ENCODE peak calls at places on chromosomes 11 and 22, in eight cellular contexts. J is HCT116, Y is GM23338, L is fibroblast of lung, T is PC-9, B is hepatocyte, P is keratinocyte, R is endothelial cell of umbilical vein. W is an unnamed sample.

GRCh38 chr11:111001986-111002616 is 243.4 kb upstream of the POU2AF2 start:
- DNase-seq in J (no peak), P (peak; percentile 21), Y (no peak), T (no peak), R (peak; percentile 7), L (peak; percentile 88), B (no peak), W (no peak)

GRCh38 chr22:26169312-26170111 is at the start of gene SEZ6L:
- DNase-seq in J (no peak), L (peak; percentile 7), T (no peak), Y (peak; percentile 79), P (no peak), R (no peak), B (peak; percentile 22), W (peak; percentile 80)

GRCh38 chr11:12765428-12765827 is 91.2 kb downstream of the TEAD1 start:
- DNase-seq in Y (no peak), T (no peak), J (no peak), B (peak; percentile 24), R (no peak), P (no peak), L (no peak), W (no peak)

GRCh38 chr11:99494065-99494464 is 473.3 kb downstream of the CNTN5 start:
- DNase-seq in L (no peak), Y (no peak), B (no peak), R (no peak), T (no peak), J (no peak), P (no peak), W (no peak)

GRCh38 chr11:30314625-30315024 is 8.3 kb upstream of the ARL14EP start:
- DNase-seq in T (no peak), J (no peak), Y (peak; percentile 27), L (no peak), R (no peak), P (no peak), B (peak; percentile 15), W (no peak)

GRCh38 chr11:12239396-12240298 is 129.3 kb downstream of the MICAL2 start:
- DNase-seq in L (peak; percentile 71), P (no peak), R (peak; percentile 89), B (no peak), J (no peak), T (no peak), Y (no peak), W (no peak)

GRCh38 chr22:17232406-17232805 is 13.2 kb upstream of the ADA2 start:
- DNase-seq in J (no peak), B (no peak), R (no peak), Y (peak; percentile 42), P (no peak), T (no peak), L (no peak), W (peak; percentile 29)

GRCh38 chr11:121553806-121554205 is 101.0 kb upstream of the SORL1-AS1 start:
- DNase-seq in T (peak; percentile 70), P (no peak), Y (no peak), J (peak; percentile 36), L (peak; percentile 62), R (no peak), B (peak; percentile 92), W (no peak)

GRCh38 chr11:19677380-19678080 is 35.1 kb upstream of the NAV2 start:
- DNase-seq in J (no peak), Y (no peak), P (no peak), T (no peak), L (no peak), R (no peak), B (no peak), W (no peak)

GRCh38 chr11:1908579-1908978 is 10.9 kb upstream of the TNNT3 start:
- DNase-seq in R (peak; percentile 86), L (no peak), Y (peak; percentile 27), P (no peak), T (no peak), B (no peak), J (no peak), W (no peak)

GRCh38 chr11:130631119-130631518 is 182.7 kb downstream of the ADAMTS15 start:
- DNase-seq in Y (no peak), L (peak; percentile 97), J (peak; percentile 52), T (peak; percentile 36), B (no peak), R (peak; percentile 13), P (peak; percentile 84), W (no peak)

GRCh38 chr11:2432628-2433071 is 11.7 kb downstream of the TRPM5 start:
- DNase-seq in J (no peak), T (no peak), P (no peak), B (no peak), R (no peak), L (no peak), Y (no peak), W (no peak)

GRCh38 chr22:24685804-24686203 is 82.8 kb downstream of the GGT1 start:
- DNase-seq in B (no peak), R (no peak), T (no peak), P (no peak), L (peak; percentile 4), J (no peak), Y (peak; percentile 71), W (peak; percentile 45)

GRCh38 chr11:108967571-108967970 is 302.7 kb downstream of the DDX10 start:
- DNase-seq in P (no peak), R (no peak), Y (no peak), L (peak; percentile 36), T (no peak), J (no peak), B (peak; percentile 55), W (no peak)

GRCh38 chr11:134506046-134506445 is 94.0 kb upstream of the B3GAT1 start:
- DNase-seq in L (no peak), Y (no peak), P (no peak), B (no peak), J (no peak), T (no peak), R (no peak), W (no peak)

GRCh38 chr11:16946477-16947282 is 67.5 kb downstream of the PLEKHA7 start:
- DNase-seq in J (no peak), B (no peak), P (no peak), R (no peak), T (no peak), L (no peak), Y (peak; percentile 43), W (peak; percentile 53)

GRCh38 chr11:113849713-113850112 is 25.7 kb downstream of the USP28 start:
- DNase-seq in Y (peak; percentile 91), J (no peak), B (no peak), R (no peak), T (no peak), P (no peak), L (no peak), W (no peak)

GRCh38 chr11:33689089-33689488 is 11.5 kb downstream of the C11orf91 start:
- DNase-seq in T (no peak), B (no peak), P (peak; percentile 89), L (peak; percentile 45), Y (no peak), R (peak; percentile 30), J (no peak), W (no peak)

GRCh38 chr22:20904008-20904979 is 12.9 kb upstream of the CRKL start:
- DNase-seq in R (no peak), B (peak; percentile 66), Y (no peak), J (peak; percentile 22), P (peak; percentile 87), T (peak; percentile 27), L (peak; percentile 96), W (no peak)

GRCh38 chr22:17807571-17808410 is 33.5 kb upstream of the BID start:
- DNase-seq in R (no peak), B (no peak), T (no peak), L (peak; percentile 32), Y (no peak), P (no peak), J (no peak), W (no peak)

GRCh38 chr11:32374261-32374711 is 61.1 kb downstream of the WT1 start:
- DNase-seq in R (peak; percentile 35), J (peak; percentile 19), Y (peak; percentile 95), L (no peak), B (peak; percentile 44), T (peak; percentile 21), P (no peak), W (peak; percentile 67)

GRCh38 chr11:119933164-119933563 is 204.2 kb upstream of the NECTIN1 start:
- DNase-seq in P (no peak), L (no peak), Y (no peak), T (no peak), J (no peak), B (no peak), R (no peak), W (no peak)

GRCh38 chr11:119933584-119933983 is 204.3 kb downstream of the TRIM29 start:
- DNase-seq in T (no peak), P (no peak), L (no peak), Y (no peak), R (no peak), B (no peak), J (no peak), W (no peak)

GRCh38 chr11:119928047-119928446 is 199.0 kb upstream of the NECTIN1 start:
- DNase-seq in Y (no peak), L (no peak), B (no peak), P (no peak), J (no peak), R (no peak), T (no peak), W (no peak)
- TF ChIP-seq EZH2 in Y (no peak), L (no peak), B (no peak), P (no peak), J (no peak), R (no peak), T (no peak), W (no peak)

DNA sequence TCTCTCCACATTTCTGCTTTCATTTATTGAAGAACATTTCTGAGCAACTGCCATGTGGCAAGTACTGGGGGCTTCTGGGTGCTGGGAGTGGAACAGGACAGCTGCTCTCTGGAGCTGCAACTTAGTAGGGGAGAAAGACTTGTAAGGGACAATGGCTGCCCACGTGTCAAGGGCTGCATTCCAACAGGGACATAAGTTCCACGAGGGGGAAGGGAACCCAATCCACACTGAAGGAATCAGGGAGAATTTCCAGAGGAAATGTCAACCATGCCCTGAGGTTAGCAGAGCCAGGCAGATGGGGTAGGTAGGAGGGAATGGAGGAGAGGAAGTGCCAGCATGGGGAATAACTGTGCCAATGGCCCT is 1.7 kb downstream of the MAPK8IP2 start:
- DNase-seq in B (no peak), R (no peak), P (no peak), T (no peak), J (no peak), Y (no peak), L (no peak), W (no peak)
- TF ChIP-seq EZH2 in B (no peak), R (peak; percentile 46), P (no peak), T (no peak), J (no peak), Y (peak; percentile 40), L (peak; percentile 32), W (no peak)

GRCh38 chr11:66271816-66272215 is 3.4 kb downstream of the RAB1B start:
- DNase-seq in Y (no peak), B (no peak), J (no peak), T (no peak), P (no peak), L (no peak), R (no peak), W (no peak)
- TF ChIP-seq EZH2 in Y (no peak), B (no peak), J (no peak), T (no peak), P (no peak), L (no peak), R (no peak), W (no peak)

DNA sequence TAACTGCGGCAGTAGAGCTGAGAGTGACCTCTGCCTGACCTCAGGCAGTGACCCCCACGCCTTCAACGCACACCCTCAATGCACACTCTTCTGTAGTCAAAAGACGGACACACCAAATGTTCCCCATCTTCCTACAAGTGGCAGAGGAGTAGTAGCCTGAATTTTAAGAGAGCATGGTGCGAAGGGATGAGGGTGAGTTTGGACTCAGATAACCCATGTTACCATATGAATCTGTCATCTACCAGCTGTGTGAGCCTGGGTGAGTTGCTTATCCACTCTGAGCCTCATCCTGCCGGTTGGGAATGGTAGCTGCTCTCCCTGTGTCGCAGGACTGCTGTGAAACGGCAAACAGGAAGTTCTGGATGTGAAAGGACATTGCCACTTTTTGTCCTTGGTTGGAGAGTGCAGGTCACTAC is 20.6 kb upstream of the ROBO3 start:
- DNase-seq in Y (peak; percentile 17), B (no peak), P (no peak), L (no peak), T (no peak), R (no peak), J (no peak), W (peak; percentile 11)
- TF ChIP-seq EZH2 in Y (peak; percentile 48), B (no peak), P (peak; percentile 78), L (peak; percentile 79), T (no peak), R (no peak), J (no peak), W (no peak)